ENCODE peak calls at places on chromosomes 4 and X, in eight cellular contexts. A is MM.1S, V is heart right ventricle, G is kidney, F is endodermal cell, I is uterus, O is gastrocnemius medialis, N is SK-N-SH. H is an unnamed sample.
A peak's percentile ranks its signal among the peaks of the same experiment; 100 is the strongest.

GRCh38 chr4:74793757-74794340 is 474 bp downstream of the BTC start:
- DNase-seq in V (peak; percentile 9), F (peak; percentile 93), G (peak; percentile 91), I (peak; percentile 25), A (peak; percentile 96), N (peak; percentile 6), O (no peak), H (no peak)

GRCh38 chr4:851701-852430 is 25.9 kb upstream of the CPLX1 start:
- DNase-seq in V (no peak), G (peak; percentile 49), F (no peak), A (no peak), I (no peak), O (no peak), N (no peak), H (no peak)

GRCh38 chr4:140609548-140610425 is 41.0 kb upstream of the UCP1 start:
- DNase-seq in V (no peak), A (peak; percentile 63), F (no peak), I (no peak), G (no peak), O (no peak), N (peak; percentile 83), H (peak; percentile 55)

GRCh38 chrX:14915596-14915995 is 42.4 kb downstream of the MOSPD2 start:
- DNase-seq in V (no peak), G (no peak), I (no peak), O (no peak), F (no peak), A (no peak), N (no peak), H (peak; percentile 17)

GRCh38 chr4:165355900-165356300 is 22.9 kb upstream of the CPE start:
- DNase-seq in F (peak; percentile 85), V (peak; percentile 8), I (no peak), O (no peak), N (peak; percentile 47), G (no peak), A (peak; percentile 43), H (peak; percentile 11)

GRCh38 chr4:152316969-152317368 is 218.9 kb downstream of the FBXW7 start:
- DNase-seq in O (no peak), G (no peak), F (no peak), A (no peak), I (no peak), N (no peak), V (no peak), H (no peak)

GRCh38 chrX:45381366-45381765 is 180.7 kb upstream of the DIPK2B start:
- DNase-seq in I (no peak), F (no peak), A (no peak), O (no peak), N (no peak), V (no peak), G (no peak), H (no peak)

GRCh38 chrX:17077349-17077748 is 130.9 kb downstream of the REPS2 start:
- DNase-seq in A (no peak), V (no peak), G (no peak), N (no peak), I (no peak), F (no peak), O (no peak), H (no peak)

GRCh38 chr4:145195167-145195952 is 15.0 kb upstream of the OTUD4 start:
- DNase-seq in A (peak; percentile 70), V (no peak), G (no peak), I (no peak), O (no peak), F (no peak), N (no peak), H (no peak)

GRCh38 chr4:149823770-149824221 is 8.2 kb upstream of the IQCM start:
- DNase-seq in N (no peak), F (no peak), O (no peak), A (no peak), I (no peak), V (no peak), G (no peak), H (no peak)

GRCh38 chr4:123244233-123244632 is 152.4 kb upstream of the SPRY1 start:
- DNase-seq in O (peak; percentile 24), G (peak; percentile 73), V (peak; percentile 65), N (no peak), I (no peak), A (no peak), F (no peak), H (peak; percentile 13)

GRCh38 chr4:15707363-15707715 is 4.5 kb downstream of the BST1 start:
- DNase-seq in G (no peak), O (no peak), A (no peak), I (no peak), V (no peak), N (no peak), F (no peak), H (no peak)

GRCh38 chrX:155768036-155768769 is 112.9 kb upstream of the VAMP7 start:
- DNase-seq in N (peak; percentile 14), I (no peak), V (no peak), A (no peak), G (no peak), O (no peak), F (no peak), H (no peak)

GRCh38 chr4:153940916-153941315 is 152.0 kb upstream of the SFRP2 start:
- DNase-seq in O (no peak), A (no peak), F (peak; percentile 62), V (no peak), G (no peak), N (no peak), I (no peak), H (no peak)

GRCh38 chr4:20881658-20882057 is 181.4 kb downstream of the PACRGL start:
- DNase-seq in I (no peak), F (no peak), A (no peak), O (no peak), G (no peak), V (no peak), N (no peak), H (no peak)

GRCh38 chr4:123300625-123301024 is 96.0 kb upstream of the SPRY1 start:
- DNase-seq in F (no peak), V (no peak), A (no peak), O (no peak), G (no peak), I (no peak), N (no peak), H (no peak)

GRCh38 chr4:156971168-156971601 is 414 bp downstream of the PDGFC start:
- DNase-seq in A (no peak), G (peak; percentile 73), F (peak; percentile 80), V (no peak), N (peak; percentile 64), I (peak; percentile 32), O (no peak), H (no peak)

GRCh38 chr4:79209822-79210635 is 115.8 kb downstream of the NAA11 start:
- DNase-seq in F (peak; percentile 49), G (peak; percentile 43), A (no peak), V (peak; percentile 5), N (no peak), I (no peak), O (no peak), H (peak; percentile 24)

GRCh38 chr4:163350672-163351071 is 7.0 kb downstream of the NPY5R start:
- DNase-seq in V (no peak), F (no peak), A (no peak), G (no peak), I (no peak), N (no peak), O (no peak), H (no peak)

GRCh38 chr4:1802720-1803522 is 9.8 kb downstream of the FGFR3 start:
- DNase-seq in N (no peak), I (no peak), G (no peak), O (no peak), A (no peak), V (no peak), F (no peak), H (no peak)

GRCh38 chrX:7120578-7121219 is 26.8 kb upstream of the STS start:
- DNase-seq in N (no peak), I (no peak), G (no peak), F (no peak), V (no peak), A (no peak), O (no peak), H (no peak)

GRCh38 chrX:16946971-16947562 is 609 bp downstream of the REPS2 start:
- DNase-seq in O (no peak), G (peak; percentile 80), V (no peak), N (no peak), F (peak; percentile 66), A (no peak), I (peak; percentile 18), H (no peak)

GRCh38 chr4:16158504-16158852 is 67.8 kb downstream of the TAPT1 start:
- DNase-seq in O (no peak), F (no peak), N (no peak), V (no peak), I (no peak), G (no peak), A (no peak), H (no peak)

GRCh38 chrX:150566734-150567182 is 1.7 kb upstream of the MTM1 start:
- DNase-seq in N (no peak), F (peak; percentile 89), A (no peak), G (no peak), V (no peak), O (no peak), I (no peak), H (peak; percentile 62)

GRCh38 chr4:103118171-103118570 is 18.5 kb upstream of the BDH2 start:
- DNase-seq in G (no peak), A (no peak), V (no peak), O (no peak), F (no peak), I (no peak), N (no peak), H (no peak)

GRCh38 chr4:182143822-182144620 is 99.2 kb upstream of the TENM3 start:
- DNase-seq in G (peak; percentile 82), O (no peak), I (peak; percentile 36), N (peak; percentile 84), F (peak; percentile 88), A (peak; percentile 64), V (no peak), H (peak; percentile 55)

GRCh38 chrX:65586491-65586890 is 51.9 kb upstream of the LAS1L start:
- DNase-seq in V (no peak), F (no peak), A (no peak), O (no peak), N (no peak), G (no peak), I (no peak), H (no peak)

GRCh38 chrX:119410027-119410819 is 11.1 kb downstream of the SLC25A43 start:
- DNase-seq in A (no peak), G (no peak), I (peak; percentile 58), F (peak; percentile 55), N (no peak), V (no peak), O (peak; percentile 3), H (peak; percentile 71)
- H3K27ac ChIP-seq in A (no peak overlapping the region), G (no peak overlapping the region), I (peak overlapping the region; percentile 61), F (no peak overlapping the region), N (no peak overlapping the region), V (no peak overlapping the region), O (no peak overlapping the region), H (no peak overlapping the region)

GRCh38 chr4:54099287-54099958 is 540 bp upstream of the GSX2 start:
- DNase-seq in O (no peak), V (no peak), G (no peak), A (no peak), N (no peak), I (no peak), F (peak; percentile 76), H (peak; percentile 43)
- H3K4me1 ChIP-seq in O (peaks cover 27% of the 10 kb centered on the region), V (peaks cover 40% of the 10 kb centered on the region), G (peaks cover 4% of the 10 kb centered on the region), A (no peaks in the 10 kb centered on the region), N (peaks cover 22% of the 10 kb centered on the region), I (no peaks in the 10 kb centered on the region), F (peaks cover 17% of the 10 kb centered on the region), H (peaks cover 5% of the 10 kb centered on the region)

GRCh38 chr4:171812377-171813194 is 618 bp upstream of the GALNTL6 start:
- DNase-seq in I (no peak), G (peak; percentile 71), V (no peak), A (no peak), O (no peak), F (peak; percentile 78), N (peak; percentile 29), H (no peak)
- H3K4me3 ChIP-seq in I (no peak overlapping the region), G (peak overlapping the region; percentile 47), V (peak overlapping the region; percentile 43), A (peak overlapping the region; percentile 49), O (peak overlapping the region; percentile 32), F (peak overlapping the region; percentile 79), N (peak overlapping the region; percentile 56), H (no peak overlapping the region)

GRCh38 chr4:113316879-113317278 is 267.4 kb downstream of the ANK2 start:
- DNase-seq in N (peak; percentile 20), G (no peak), F (no peak), A (peak; percentile 73), O (no peak), V (peak; percentile 16), I (no peak), H (no peak)
- H3K27ac ChIP-seq in N (no peak overlapping the region), G (no peak overlapping the region), F (no peak overlapping the region), A (peak overlapping the region; percentile 23), O (no peak overlapping the region), V (no peak overlapping the region), I (no peak overlapping the region), H (no peak overlapping the region)